ENCODE peak calls at places on chromosomes 5 and 9, in seven cellular contexts. One of them, this sample, is unnamed.

GRCh38 chr9:81989700-81990099 is 1.1 kb downstream of the SPATA31D1 start:
- DNase-seq in neural progenitor cell: no peak
- DNase-seq in pancreas: no peak
- DNase-seq in OCI-LY7: no peak
- DNase-seq in GM10248: no peak
- DNase-seq in CD8-positive, alpha-beta T cell: no peak
- DNase-seq in left lung: no peak
- DNase-seq in this sample: no peak

GRCh38 chr9:127935765-127936221 is 1.9 kb downstream of the DPM2 start:
- DNase-seq in CD8-positive, alpha-beta T cell: no peak
- DNase-seq in pancreas: no peak
- DNase-seq in OCI-LY7: no peak
- DNase-seq in GM10248: no peak
- DNase-seq in neural progenitor cell: no peak
- DNase-seq in left lung: no peak
- DNase-seq in this sample: no peak

GRCh38 chr5:1835431-1835830 is 34.2 kb downstream of the NDUFS6 start:
- DNase-seq in left lung: no peak
- DNase-seq in pancreas: no peak
- DNase-seq in GM10248: no peak
- DNase-seq in OCI-LY7: no peak
- DNase-seq in neural progenitor cell: no peak
- DNase-seq in CD8-positive, alpha-beta T cell: no peak
- DNase-seq in this sample: no peak

GRCh38 chr5:142166754-142167153 is 58.2 kb downstream of the NDFIP1 start:
- DNase-seq in left lung: no peak
- DNase-seq in pancreas: no peak
- DNase-seq in OCI-LY7: no peak
- DNase-seq in GM10248: no peak
- DNase-seq in neural progenitor cell: no peak
- DNase-seq in CD8-positive, alpha-beta T cell: no peak
- DNase-seq in this sample: no peak

GRCh38 chr9:89179920-89180667 is 1.5 kb upstream of the SHC3 start:
- DNase-seq in left lung: peak; percentile 91
- DNase-seq in OCI-LY7: no peak
- DNase-seq in pancreas: peak; percentile 91
- DNase-seq in CD8-positive, alpha-beta T cell: no peak
- DNase-seq in GM10248: no peak
- DNase-seq in neural progenitor cell: peak; percentile 95
- DNase-seq in this sample: no peak

GRCh38 chr5:124302504-124302903 is 443.9 kb downstream of the ZNF608 start:
- DNase-seq in pancreas: no peak
- DNase-seq in CD8-positive, alpha-beta T cell: no peak
- DNase-seq in OCI-LY7: no peak
- DNase-seq in left lung: no peak
- DNase-seq in GM10248: no peak
- DNase-seq in neural progenitor cell: no peak
- DNase-seq in this sample: no peak

GRCh38 chr5:73826761-73827450 is 200.9 kb downstream of the ARHGEF28 start:
- DNase-seq in GM10248: no peak
- DNase-seq in CD8-positive, alpha-beta T cell: no peak
- DNase-seq in neural progenitor cell: no peak
- DNase-seq in OCI-LY7: no peak
- DNase-seq in left lung: no peak
- DNase-seq in pancreas: no peak
- DNase-seq in this sample: no peak

GRCh38 chr5:24535646-24536045 is 109.1 kb downstream of the CDH10 start:
- DNase-seq in pancreas: no peak
- DNase-seq in OCI-LY7: no peak
- DNase-seq in GM10248: no peak
- DNase-seq in left lung: no peak
- DNase-seq in CD8-positive, alpha-beta T cell: no peak
- DNase-seq in neural progenitor cell: peak; percentile 11
- DNase-seq in this sample: no peak

GRCh38 chr5:90640484-90641059 is 82.0 kb downstream of the ADGRV1 start:
- DNase-seq in GM10248: no peak
- DNase-seq in CD8-positive, alpha-beta T cell: no peak
- DNase-seq in left lung: no peak
- DNase-seq in OCI-LY7: no peak
- DNase-seq in pancreas: peak; percentile 14
- DNase-seq in neural progenitor cell: peak; percentile 11
- DNase-seq in this sample: no peak

GRCh38 chr9:118529210-118529609 is 825.0 kb downstream of the TLR4 start:
- DNase-seq in GM10248: no peak
- DNase-seq in OCI-LY7: no peak
- DNase-seq in pancreas: no peak
- DNase-seq in left lung: no peak
- DNase-seq in CD8-positive, alpha-beta T cell: no peak
- DNase-seq in neural progenitor cell: no peak
- DNase-seq in this sample: no peak

GRCh38 chr9:25600501-25600900 is 77.7 kb downstream of the TUSC1 start:
- DNase-seq in pancreas: no peak
- DNase-seq in CD8-positive, alpha-beta T cell: no peak
- DNase-seq in left lung: no peak
- DNase-seq in neural progenitor cell: no peak
- DNase-seq in GM10248: no peak
- DNase-seq in OCI-LY7: no peak
- DNase-seq in this sample: no peak

GRCh38 chr5:179416114-179416730 is 71.0 kb upstream of the ADAMTS2 start:
- DNase-seq in neural progenitor cell: no peak
- DNase-seq in left lung: no peak
- DNase-seq in GM10248: no peak
- DNase-seq in pancreas: no peak
- DNase-seq in OCI-LY7: no peak
- DNase-seq in CD8-positive, alpha-beta T cell: no peak
- DNase-seq in this sample: no peak

GRCh38 chr5:6766558-6767191 is 53.4 kb downstream of the TENT4A start:
- DNase-seq in GM10248: no peak
- DNase-seq in left lung: peak; percentile 93
- DNase-seq in neural progenitor cell: no peak
- DNase-seq in CD8-positive, alpha-beta T cell: peak; percentile 19
- DNase-seq in pancreas: peak; percentile 84
- DNase-seq in OCI-LY7: no peak
- DNase-seq in this sample: peak; percentile 38

GRCh38 chr9:114538241-114538640 is 33.0 kb upstream of the WHRN start:
- DNase-seq in neural progenitor cell: peak; percentile 45
- DNase-seq in pancreas: no peak
- DNase-seq in left lung: no peak
- DNase-seq in GM10248: no peak
- DNase-seq in CD8-positive, alpha-beta T cell: peak; percentile 14
- DNase-seq in OCI-LY7: peak; percentile 84
- DNase-seq in this sample: no peak

GRCh38 chr5:160847526-160848085 is 4.4 kb downstream of the ATP10B start:
- DNase-seq in GM10248: no peak
- DNase-seq in neural progenitor cell: no peak
- DNase-seq in CD8-positive, alpha-beta T cell: no peak
- DNase-seq in pancreas: no peak
- DNase-seq in OCI-LY7: no peak
- DNase-seq in left lung: no peak
- DNase-seq in this sample: no peak

GRCh38 chr5:147803941-147804717 is 21.6 kb upstream of the JAKMIP2 start:
- DNase-seq in CD8-positive, alpha-beta T cell: no peak
- DNase-seq in pancreas: no peak
- DNase-seq in left lung: no peak
- DNase-seq in GM10248: no peak
- DNase-seq in OCI-LY7: peak; percentile 29
- DNase-seq in neural progenitor cell: no peak
- DNase-seq in this sample: no peak

GRCh38 chr5:107519900-107520354 is 150.8 kb downstream of the EFNA5 start:
- DNase-seq in CD8-positive, alpha-beta T cell: no peak
- DNase-seq in OCI-LY7: peak; percentile 87
- DNase-seq in GM10248: no peak
- DNase-seq in neural progenitor cell: peak; percentile 57
- DNase-seq in pancreas: no peak
- DNase-seq in left lung: no peak
- DNase-seq in this sample: no peak

DNA sequence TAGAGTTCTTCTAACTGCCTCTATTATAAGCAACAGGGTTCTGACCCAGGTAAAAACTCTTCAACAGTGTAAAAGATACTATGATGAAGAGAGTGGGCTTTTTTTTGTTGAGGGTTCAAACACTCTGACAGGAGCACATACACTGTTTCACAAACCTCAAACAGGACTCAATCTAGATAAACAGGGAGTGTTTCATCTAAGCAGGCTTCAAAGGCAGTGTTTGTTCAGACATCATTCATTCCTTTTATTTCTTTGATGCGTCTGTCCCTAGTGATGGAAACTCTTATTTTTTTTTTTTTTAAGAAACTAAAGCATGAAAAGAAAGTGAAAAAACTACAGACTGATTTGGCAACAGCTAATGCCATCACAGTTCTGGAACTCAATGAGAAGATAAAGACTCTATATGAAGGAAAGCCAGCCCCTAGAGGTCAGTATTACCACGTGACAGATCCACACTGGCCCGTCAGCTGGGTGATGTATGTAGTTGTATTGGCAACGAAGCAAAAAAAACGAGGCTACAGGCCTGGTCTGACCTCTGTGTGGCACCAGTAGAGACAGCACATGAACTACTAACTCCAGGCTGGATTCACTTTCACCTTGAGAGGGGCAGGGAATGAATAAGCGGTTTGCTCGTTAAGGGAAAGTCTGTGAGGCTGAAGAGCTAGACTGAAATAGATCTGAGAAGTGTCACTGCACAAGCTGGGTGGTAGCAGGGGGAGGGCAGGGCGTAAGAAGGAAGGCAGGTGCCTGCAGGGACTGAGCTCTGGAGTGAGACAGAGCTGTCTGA is 172.2 kb downstream of the CCDC192 start:
- DNase-seq in neural progenitor cell: peak; percentile 71
- DNase-seq in pancreas: peak; percentile 44
- DNase-seq in left lung: peak; percentile 56
- DNase-seq in OCI-LY7: peak; percentile 60
- DNase-seq in CD8-positive, alpha-beta T cell: peak; percentile 5
- DNase-seq in GM10248: peak; percentile 33
- DNase-seq in this sample: no peak
- TF ChIP-seq CTCF in neural progenitor cell: peak; percentile 52
- TF ChIP-seq CTCF in pancreas: no peak
- TF ChIP-seq CTCF in left lung: no peak
- TF ChIP-seq CTCF in OCI-LY7: peak; percentile 68
- TF ChIP-seq CTCF in CD8-positive, alpha-beta T cell: no peak
- TF ChIP-seq CTCF in GM10248: peak; percentile 54
- TF ChIP-seq CTCF in this sample: no peak

DNA sequence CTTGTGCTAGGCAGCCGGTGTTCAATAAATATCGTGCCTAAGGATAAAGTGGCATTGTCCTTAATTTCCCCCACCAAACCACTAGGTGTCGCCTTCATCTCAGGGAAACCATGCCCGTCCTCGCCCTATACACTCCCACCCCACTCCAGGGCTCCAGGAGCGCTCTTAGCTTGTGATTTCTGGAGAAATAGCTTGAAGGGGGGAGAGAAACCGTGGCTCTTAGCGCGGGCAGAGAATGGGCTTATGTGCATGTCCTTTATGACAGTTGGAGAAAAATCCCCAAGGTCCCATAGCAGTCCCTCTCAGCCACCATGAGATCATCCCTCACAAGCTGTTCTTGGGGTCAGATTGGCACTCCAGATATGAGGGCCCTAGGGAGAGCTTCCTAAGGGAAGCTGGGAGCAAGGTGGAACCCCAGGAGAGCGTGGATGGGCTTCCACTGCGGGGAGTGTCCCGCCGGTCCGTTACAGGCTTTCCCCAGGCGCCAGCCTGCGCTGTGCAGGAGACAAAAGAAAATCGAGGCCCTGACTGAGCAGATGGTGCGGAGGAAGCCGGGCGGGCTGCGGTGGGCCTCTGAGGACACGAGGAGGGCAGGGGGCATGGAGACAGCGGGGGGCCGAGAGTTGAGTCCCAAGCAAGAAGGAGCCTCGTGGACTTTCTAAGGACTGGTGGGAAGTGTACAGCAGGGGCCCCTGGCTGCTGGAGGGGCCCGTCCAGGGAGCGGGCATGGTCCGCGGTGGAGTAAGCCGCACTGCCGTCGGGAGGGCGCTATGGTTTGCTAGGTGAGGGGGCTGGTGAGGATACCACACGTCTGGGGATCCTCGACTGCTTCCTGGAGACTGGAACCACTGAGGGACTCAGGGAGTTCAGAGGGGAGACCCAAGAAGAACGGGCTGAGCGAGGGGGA is 753 bp upstream of the NPR2 start:
- DNase-seq in GM10248: peak; percentile 85
- DNase-seq in CD8-positive, alpha-beta T cell: peak; percentile 66
- DNase-seq in neural progenitor cell: peak; percentile 87
- DNase-seq in pancreas: peak; percentile 47
- DNase-seq in left lung: peak; percentile 64
- DNase-seq in OCI-LY7: peak; percentile 73
- DNase-seq in this sample: peak; percentile 39
- TF ChIP-seq CTCF in GM10248: peak; percentile 67
- TF ChIP-seq CTCF in CD8-positive, alpha-beta T cell: peak; percentile 75
- TF ChIP-seq CTCF in neural progenitor cell: peak; percentile 89
- TF ChIP-seq CTCF in pancreas: peak; percentile 74
- TF ChIP-seq CTCF in left lung: peak; percentile 74
- TF ChIP-seq CTCF in OCI-LY7: peak; percentile 95
- TF ChIP-seq CTCF in this sample: peak; percentile 85

DNA sequence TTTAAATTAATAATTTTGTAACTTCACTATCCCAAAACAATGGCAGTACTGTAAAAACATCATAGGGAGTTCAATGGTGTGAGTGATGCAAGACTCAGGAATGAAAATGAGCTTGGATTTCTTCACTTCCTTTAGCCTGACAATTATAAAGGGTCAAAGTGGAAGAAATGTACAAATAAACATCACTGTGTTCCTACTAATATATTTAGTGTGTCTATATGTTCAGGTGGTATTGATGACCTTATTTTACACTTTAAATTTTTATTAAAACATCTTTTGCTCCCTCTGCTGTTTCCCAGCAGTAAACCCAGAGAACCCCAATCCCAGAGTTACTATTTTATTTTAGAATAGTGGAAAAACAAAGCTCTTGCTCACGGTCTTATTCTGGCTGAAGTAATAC is 2.0 kb downstream of the LOX start:
- DNase-seq in GM10248: no peak
- DNase-seq in CD8-positive, alpha-beta T cell: no peak
- DNase-seq in OCI-LY7: no peak
- DNase-seq in neural progenitor cell: no peak
- DNase-seq in left lung: no peak
- DNase-seq in pancreas: no peak
- DNase-seq in this sample: no peak
- TF ChIP-seq CTCF in GM10248: no peak
- TF ChIP-seq CTCF in CD8-positive, alpha-beta T cell: no peak
- TF ChIP-seq CTCF in OCI-LY7: no peak
- TF ChIP-seq CTCF in neural progenitor cell: no peak
- TF ChIP-seq CTCF in left lung: no peak
- TF ChIP-seq CTCF in pancreas: no peak
- TF ChIP-seq CTCF in this sample: no peak

GRCh38 chr9:21317956-21318923 is 13.1 kb upstream of the IFNA5 start:
- DNase-seq in left lung: no peak
- DNase-seq in CD8-positive, alpha-beta T cell: peak; percentile 29
- DNase-seq in neural progenitor cell: peak; percentile 62
- DNase-seq in GM10248: peak; percentile 28
- DNase-seq in pancreas: no peak
- DNase-seq in OCI-LY7: peak; percentile 54
- DNase-seq in this sample: no peak
- TF ChIP-seq CTCF in left lung: peak; percentile 67
- TF ChIP-seq CTCF in CD8-positive, alpha-beta T cell: peak; percentile 94
- TF ChIP-seq CTCF in neural progenitor cell: peak; percentile 68
- TF ChIP-seq CTCF in GM10248: peak; percentile 71
- TF ChIP-seq CTCF in pancreas: peak; percentile 49
- TF ChIP-seq CTCF in OCI-LY7: peak; percentile 84
- TF ChIP-seq CTCF in this sample: peak; percentile 70

DNA sequence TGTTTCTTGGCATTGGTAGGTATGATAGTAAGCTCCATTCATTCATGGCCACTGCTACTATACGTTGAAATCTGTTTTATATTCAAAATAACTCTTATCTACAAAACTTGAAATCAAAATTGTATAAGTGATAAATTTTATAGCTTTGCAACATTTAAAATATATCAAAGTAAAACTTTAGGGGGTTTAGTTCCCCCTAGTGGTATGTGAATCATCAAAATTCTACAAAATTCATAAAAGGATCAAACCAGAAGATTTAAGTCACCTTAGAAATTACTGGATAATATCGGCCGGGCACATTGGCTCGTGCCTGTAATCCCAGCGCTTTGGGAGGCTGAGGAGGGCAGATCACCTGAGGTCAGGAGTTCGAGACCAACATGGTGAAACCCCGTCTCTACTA is 243.0 kb upstream of the CDH18 start:
- DNase-seq in CD8-positive, alpha-beta T cell: no peak
- DNase-seq in GM10248: no peak
- DNase-seq in OCI-LY7: no peak
- DNase-seq in left lung: no peak
- DNase-seq in neural progenitor cell: no peak
- DNase-seq in pancreas: no peak
- DNase-seq in this sample: no peak
- TF ChIP-seq CTCF in CD8-positive, alpha-beta T cell: no peak
- TF ChIP-seq CTCF in GM10248: no peak
- TF ChIP-seq CTCF in OCI-LY7: no peak
- TF ChIP-seq CTCF in left lung: no peak
- TF ChIP-seq CTCF in neural progenitor cell: peak; percentile 27
- TF ChIP-seq CTCF in pancreas: no peak
- TF ChIP-seq CTCF in this sample: no peak

This sample was measured in natural killer cell.